ENCODE peak calls at places on chromosomes 7 and 10, in eight cellular contexts. K is IMR-90, X is WERI-Rb-1, J is testis, A is uterus, W is body of pancreas, F is neuronal stem cell, N is sigmoid colon. B is an unnamed sample.

GRCh38 chr7:122301858-122302745 is 2.4 kb downstream of the FEZF1 start:
- DNase-seq in J (no peak), N (no peak), W (no peak), F (no peak), A (no peak), K (no peak), X (no peak), B (peak; percentile 60)

GRCh38 chr7:156612930-156613329 is 27.6 kb upstream of the RNF32 start:
- DNase-seq in W (no peak), K (no peak), A (no peak), F (no peak), J (no peak), N (no peak), X (no peak), B (no peak)

GRCh38 chr7:81719865-81720264 is 50.0 kb downstream of the HGF start:
- DNase-seq in X (no peak), J (no peak), W (no peak), K (peak; percentile 57), F (no peak), N (no peak), A (no peak), B (no peak)

GRCh38 chr10:51620131-51620530 is 79.3 kb downstream of the CSTF2T start:
- DNase-seq in F (no peak), X (no peak), J (no peak), A (no peak), K (no peak), N (no peak), W (no peak), B (no peak)

GRCh38 chr10:126391162-126391880 is 3.0 kb upstream of the ADAM12 start:
- DNase-seq in X (peak; percentile 82), N (peak; percentile 68), K (peak; percentile 41), F (no peak), A (no peak), W (no peak), J (no peak), B (no peak)

GRCh38 chr7:74138334-74138867 is 35.8 kb upstream of the EIF4H start:
- DNase-seq in X (no peak), A (no peak), K (no peak), F (no peak), J (no peak), W (no peak), N (no peak), B (no peak)

GRCh38 chr10:49243139-49243538 is 54.9 kb upstream of the TMEM273 start:
- DNase-seq in J (no peak), N (no peak), K (no peak), A (no peak), F (no peak), X (no peak), W (no peak), B (no peak)

GRCh38 chr10:73886625-73887024 is 12.3 kb upstream of the CAMK2G start:
- DNase-seq in N (no peak), J (no peak), F (no peak), A (no peak), W (no peak), K (no peak), X (no peak), B (no peak)

GRCh38 chr10:103877861-103878260 is 22.5 kb upstream of the SH3PXD2A start:
- DNase-seq in A (no peak), F (no peak), N (no peak), X (no peak), K (no peak), J (no peak), W (no peak), B (no peak)

GRCh38 chr10:103879831-103880230 is 24.5 kb upstream of the SH3PXD2A start:
- DNase-seq in A (no peak), N (no peak), J (no peak), K (no peak), W (no peak), X (no peak), F (no peak), B (no peak)

GRCh38 chr10:103881420-103882284 is 26.3 kb upstream of the SH3PXD2A start:
- DNase-seq in J (no peak), K (no peak), X (no peak), A (no peak), W (no peak), F (no peak), N (no peak), B (no peak)

GRCh38 chr10:103882285-103883007 is 27.1 kb upstream of the SH3PXD2A start:
- DNase-seq in A (no peak), X (no peak), J (no peak), K (no peak), W (no peak), N (no peak), F (no peak), B (no peak)

DNA sequence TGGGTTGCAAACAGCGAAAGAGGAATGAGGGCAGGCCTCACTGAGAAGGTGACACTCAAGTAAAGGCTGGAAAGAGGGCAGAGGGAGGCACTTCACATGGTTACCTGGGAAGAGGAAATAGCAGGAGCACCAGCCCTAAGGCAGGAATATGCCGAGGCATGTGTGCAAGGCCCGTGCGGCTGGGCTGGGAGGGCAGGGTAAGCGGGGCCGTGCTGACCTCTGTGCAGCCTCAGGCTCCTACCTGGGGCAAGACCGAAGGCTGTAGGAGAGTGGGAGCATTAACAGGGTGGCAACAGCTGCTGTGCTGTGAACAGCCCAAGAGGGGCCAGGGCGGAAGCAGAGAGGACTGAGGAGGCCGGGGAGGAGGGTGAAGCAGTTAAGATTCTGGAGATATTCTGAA is 24.0 kb upstream of the SH3PXD2A start:
- DNase-seq in X (no peak), K (no peak), A (no peak), W (no peak), J (no peak), N (no peak), F (no peak), B (no peak)
- H3K36me3 ChIP-seq in X (no peaks in the 10 kb centered on the region), K (peaks cover 15% of the 10 kb centered on the region), A (no peaks in the 10 kb centered on the region), W (peaks cover 15% of the 10 kb centered on the region), J (no peaks in the 10 kb centered on the region), N (peaks cover 22% of the 10 kb centered on the region), F (peaks cover 28% of the 10 kb centered on the region), B (no peaks in the 10 kb centered on the region)

GRCh38 chr7:50557114-50557513 is 8.1 kb downstream of the DDC start:
- DNase-seq in K (no peak), J (no peak), F (no peak), A (no peak), X (no peak), N (no peak), W (no peak), B (no peak)

GRCh38 chr7:50564171-50564570 is 1.0 kb downstream of the DDC start:
- DNase-seq in J (no peak), A (no peak), N (no peak), W (no peak), F (no peak), K (no peak), X (no peak), B (no peak)

GRCh38 chr7:50562126-50562525 is 3.1 kb downstream of the DDC start:
- DNase-seq in F (no peak), J (peak; percentile 32), N (no peak), K (no peak), X (peak; percentile 84), A (no peak), W (no peak), B (no peak)

GRCh38 chr7:50558380-50559051 is 6.7 kb downstream of the DDC start:
- DNase-seq in X (no peak), N (no peak), W (no peak), F (no peak), J (no peak), A (no peak), K (no peak), B (no peak)

GRCh38 chr7:50560865-50561351 is 4.3 kb downstream of the DDC start:
- DNase-seq in A (no peak), K (no peak), X (peak; percentile 30), F (no peak), J (peak; percentile 80), N (no peak), W (no peak), B (no peak)
- H3K4me3 ChIP-seq in A (no peak overlapping the region), K (no peak overlapping the region), X (no peak overlapping the region), F (no peak overlapping the region), J (no peak overlapping the region), N (no peak overlapping the region), W (no peak overlapping the region), B (no peak overlapping the region)

GRCh38 chr7:57199252-57199651 is 67.0 kb upstream of the ZNF479 start:
- DNase-seq in N (no peak), F (no peak), W (no peak), K (no peak), A (no peak), X (no peak), J (no peak), B (no peak)

GRCh38 chr7:57203161-57203791 is 71.0 kb upstream of the ZNF479 start:
- DNase-seq in N (no peak), W (no peak), A (no peak), K (no peak), F (no peak), X (no peak), J (peak; percentile 84), B (no peak)

GRCh38 chr7:57201895-57202210 is 69.6 kb upstream of the ZNF479 start:
- DNase-seq in F (no peak), N (no peak), A (no peak), W (no peak), X (no peak), K (no peak), J (no peak), B (no peak)

GRCh38 chr7:57202274-57202673 is 70.0 kb upstream of the ZNF479 start:
- DNase-seq in K (no peak), F (no peak), A (no peak), J (no peak), X (no peak), W (no peak), N (no peak), B (no peak)

DNA sequence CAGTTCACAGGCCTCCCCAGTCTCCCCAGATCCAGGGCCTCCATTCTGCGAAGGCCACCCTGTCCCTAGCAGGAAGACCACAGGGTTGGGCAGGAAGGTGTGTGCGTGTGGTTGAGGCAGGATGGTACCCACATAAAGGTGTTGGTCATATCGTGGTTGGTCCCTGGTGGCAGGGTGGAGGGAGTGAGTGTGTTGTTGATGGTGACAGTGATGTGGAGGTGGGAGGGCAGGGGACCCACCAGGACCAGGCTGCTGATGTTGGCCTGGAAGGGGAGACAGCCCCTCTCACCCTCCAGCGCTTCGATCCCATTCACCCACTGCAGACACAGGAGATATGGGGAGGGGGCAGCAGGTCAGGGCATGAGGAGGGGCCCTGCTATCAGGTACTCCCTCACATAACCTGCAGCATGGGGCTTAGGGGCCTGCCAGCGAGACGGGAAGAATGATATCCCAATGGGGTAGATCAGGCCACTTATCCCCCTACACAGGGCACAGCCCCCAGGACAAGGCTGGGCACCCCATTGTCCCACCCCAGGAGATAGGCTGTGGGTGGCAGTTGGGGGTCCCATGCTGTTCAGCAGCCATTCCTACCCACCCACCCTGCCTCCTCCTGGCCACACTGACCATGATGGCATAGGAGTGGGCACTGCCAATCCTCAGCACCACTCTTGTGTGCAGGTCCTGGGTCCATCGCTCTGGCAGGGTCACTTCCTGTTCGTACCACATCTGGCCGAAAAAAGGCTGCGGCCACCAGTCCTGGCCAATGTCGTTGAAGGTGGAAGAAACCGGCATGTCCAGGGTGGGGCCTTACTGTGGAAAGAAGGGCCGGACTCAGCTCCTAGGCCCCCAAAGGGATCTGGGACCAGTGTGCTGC is 69.0 kb upstream of the ZNF479 start:
- DNase-seq in N (no peak), W (no peak), A (peak; percentile 5), X (no peak), K (no peak), J (no peak), F (no peak), B (no peak)
- H3K9me3 ChIP-seq in N (peaks cover 5% of the 10 kb centered on the region), W (peaks cover 25% of the 10 kb centered on the region), A (no peaks in the 10 kb centered on the region), X (peaks cover 19% of the 10 kb centered on the region), K (peaks cover 40% of the 10 kb centered on the region), J (no peaks in the 10 kb centered on the region), F (no peaks in the 10 kb centered on the region), B (no peaks in the 10 kb centered on the region)

DNA sequence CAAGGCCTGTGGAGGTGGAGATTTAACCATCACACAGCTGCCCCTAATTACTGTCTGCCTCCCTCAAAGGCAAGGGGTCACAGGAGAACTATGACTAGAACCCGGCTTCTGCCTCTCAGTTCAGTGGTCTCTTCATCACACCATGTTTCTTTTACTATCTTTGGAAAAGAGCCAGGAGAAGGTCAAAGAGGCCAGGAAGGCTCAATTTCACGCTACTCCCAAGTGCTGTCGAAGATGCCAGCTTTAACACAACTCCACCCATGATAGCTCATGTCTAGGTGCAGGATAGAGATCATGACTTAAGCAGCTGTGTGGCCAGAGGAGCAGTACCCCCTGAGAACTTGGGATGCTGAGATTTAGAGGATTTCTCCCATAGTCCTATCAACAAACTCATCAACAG is 60.5 kb upstream of the OPALIN start:
- DNase-seq in J (no peak), X (no peak), W (no peak), N (no peak), K (no peak), F (no peak), A (no peak), B (no peak)
- H3K36me3 ChIP-seq in J (no peaks in the 10 kb centered on the region), X (no peaks in the 10 kb centered on the region), W (no peaks in the 10 kb centered on the region), N (no peaks in the 10 kb centered on the region), K (no peaks in the 10 kb centered on the region), F (no peaks in the 10 kb centered on the region), A (no peaks in the 10 kb centered on the region), B (no peaks in the 10 kb centered on the region)